ENCODE peak calls at places on chromosomes 5 and 9, in nine cellular contexts. M, F, V, D, A, B, G, L and O are unnamed samples.

GRCh38 chr5:146744358-146744757 is 134.2 kb downstream of the PPP2R2B start:
- DNase-seq in A (no peak), F (no peak), L (no peak), M (no peak), G (no peak), B (no peak), D (peak; percentile 35), V (no peak), O (no peak)

GRCh38 chr9:78023003-78023741 is 8.4 kb downstream of the GNAQ start:
- DNase-seq in G (peak; percentile 83), V (peak; percentile 62), L (peak; percentile 51), A (no peak), F (no peak), M (peak; percentile 33), B (no peak), D (peak; percentile 81), O (no peak)

GRCh38 chr5:81303563-81303962 is 2.2 kb downstream of the ZCCHC9 start:
- DNase-seq in L (no peak), M (no peak), V (no peak), D (peak; percentile 68), B (no peak), G (peak; percentile 74), A (no peak), F (no peak), O (no peak)

GRCh38 chr5:147509710-147510651 is at the start of gene DPYSL3:
- DNase-seq in D (peak; percentile 92), L (peak; percentile 51), G (peak; percentile 85), M (no peak), B (peak; percentile 67), A (peak; percentile 43), F (peak; percentile 57), V (peak; percentile 87), O (peak; percentile 93)

GRCh38 chr5:132075719-132076077 is 2.1 kb downstream of the CSF2 start:
- DNase-seq in F (no peak), A (no peak), V (no peak), L (no peak), B (no peak), G (no peak), M (no peak), D (no peak), O (no peak)

GRCh38 chr5:45694255-45694834 is 1.8 kb downstream of the HCN1 start:
- DNase-seq in L (no peak), M (no peak), F (no peak), B (no peak), G (peak; percentile 15), A (no peak), D (peak; percentile 1), V (peak; percentile 27), O (peak; percentile 50)

GRCh38 chr9:116064970-116065369 is 88.6 kb upstream of the PAPPA start:
- DNase-seq in F (no peak), A (no peak), M (no peak), L (no peak), V (no peak), D (peak; percentile 79), G (no peak), B (no peak), O (no peak)

GRCh38 chr5:39502704-39503103 is 77.9 kb upstream of the DAB2 start:
- DNase-seq in V (no peak), A (no peak), D (no peak), L (no peak), G (no peak), F (no peak), M (no peak), B (no peak), O (no peak)

GRCh38 chr5:55234171-55234700 is 828 bp upstream of the CCNO start:
- DNase-seq in A (no peak), M (peak; percentile 67), F (no peak), D (peak; percentile 32), V (peak; percentile 25), L (peak; percentile 78), G (peak; percentile 40), B (no peak), O (peak; percentile 71)

GRCh38 chr5:134133995-134134541 is 19.6 kb downstream of the TCF7 start:
- DNase-seq in V (no peak), D (no peak), A (peak; percentile 34), F (no peak), L (no peak), B (peak; percentile 35), M (no peak), G (no peak), O (peak; percentile 39)

GRCh38 chr5:179126506-179126991 is 66.4 kb downstream of the ZNF354C start:
- DNase-seq in M (no peak), G (no peak), L (no peak), V (no peak), B (peak; percentile 20), F (no peak), A (no peak), D (no peak), O (peak; percentile 22)

GRCh38 chr5:393846-394275 is 49.1 kb upstream of the EXOC3 start:
- DNase-seq in L (peak; percentile 12), A (no peak), V (peak; percentile 50), B (no peak), D (peak; percentile 66), F (no peak), G (peak; percentile 67), M (no peak), O (peak; percentile 59)

GRCh38 chr9:2819165-2819564 is 24.7 kb downstream of the PUM3 start:
- DNase-seq in F (no peak), M (no peak), A (no peak), B (no peak), L (no peak), G (no peak), D (no peak), V (no peak), O (no peak)

GRCh38 chr9:124860582-124861341 is 995 bp downstream of the RPL35 start:
- DNase-seq in B (no peak), L (no peak), D (no peak), A (no peak), G (no peak), V (no peak), F (no peak), M (peak; percentile 56), O (no peak)

GRCh38 chr5:133867851-133868545 is 100.4 kb downstream of the C5orf15 start:
- DNase-seq in M (no peak), V (no peak), B (no peak), L (no peak), D (no peak), A (no peak), F (no peak), G (no peak), O (no peak)

GRCh38 chr9:136443087-136443486 is 3.4 kb upstream of the INPP5E start:
- DNase-seq in D (no peak), G (no peak), V (no peak), L (no peak), F (no peak), A (no peak), B (no peak), M (no peak), O (no peak)

GRCh38 chr9:136439550-136440408 is at the start of gene INPP5E:
- DNase-seq in B (peak; percentile 80), A (peak; percentile 86), L (peak; percentile 75), G (peak; percentile 70), D (peak; percentile 87), M (peak; percentile 58), V (peak; percentile 87), F (peak; percentile 74), O (peak; percentile 94)

GRCh38 chr9:136441681-136442245 is 2.1 kb upstream of the INPP5E start:
- DNase-seq in L (no peak), D (no peak), M (no peak), F (no peak), G (no peak), A (no peak), B (no peak), V (no peak), O (no peak)

GRCh38 chr9:136442330-136442729 is 2.7 kb upstream of the INPP5E start:
- DNase-seq in B (no peak), A (no peak), G (no peak), V (no peak), F (no peak), D (no peak), L (no peak), M (no peak), O (no peak)

GRCh38 chr9:136441191-136441680 is 1.6 kb upstream of the INPP5E start:
- DNase-seq in F (no peak), L (no peak), D (no peak), V (no peak), B (no peak), M (no peak), G (no peak), A (no peak), O (no peak)
- H3K36me3 ChIP-seq in F (peaks cover 44% of the 10 kb centered on the region), L (peaks cover 17% of the 10 kb centered on the region), D (peaks cover 57% of the 10 kb centered on the region), V (no peaks in the 10 kb centered on the region), B (peaks cover 59% of the 10 kb centered on the region), M (peaks cover 7% of the 10 kb centered on the region), G (peaks cover 63% of the 10 kb centered on the region), A (peaks cover 10% of the 10 kb centered on the region), O (peaks cover 55% of the 10 kb centered on the region)

GRCh38 chr9:35697486-35697885 is 7.8 kb upstream of the TPM2 start:
- DNase-seq in M (no peak), V (no peak), B (no peak), L (no peak), A (no peak), G (no peak), F (no peak), D (no peak), O (no peak)
- H3K36me3 ChIP-seq in M (peaks cover 19% of the 10 kb centered on the region), V (no peaks in the 10 kb centered on the region), B (peaks cover 69% of the 10 kb centered on the region), L (peaks cover 35% of the 10 kb centered on the region), A (peaks cover 55% of the 10 kb centered on the region), G (peaks cover 69% of the 10 kb centered on the region), F (peaks cover 50% of the 10 kb centered on the region), D (peaks cover 69% of the 10 kb centered on the region), O (peaks cover 68% of the 10 kb centered on the region)

GRCh38 chr5:109378095-109378494 is 31.7 kb downstream of the PJA2 start:
- DNase-seq in M (no peak), L (no peak), B (no peak), V (no peak), G (no peak), D (no peak), F (no peak), A (no peak), O (no peak)
- H3K36me3 ChIP-seq in M (peaks cover 5% of the 10 kb centered on the region), L (no peaks in the 10 kb centered on the region), B (peaks cover 63% of the 10 kb centered on the region), V (no peaks in the 10 kb centered on the region), G (peaks cover 83% of the 10 kb centered on the region), D (peaks cover 69% of the 10 kb centered on the region), F (peaks cover 12% of the 10 kb centered on the region), A (peaks cover 19% of the 10 kb centered on the region), O (peaks cover 77% of the 10 kb centered on the region)

GRCh38 chr5:112823656-112824055 is 37.4 kb upstream of the SRP19 start:
- DNase-seq in B (no peak), D (no peak), A (no peak), L (no peak), F (no peak), G (no peak), V (no peak), M (no peak), O (no peak)

GRCh38 chr5:112823181-112823580 is 37.9 kb upstream of the SRP19 start:
- DNase-seq in D (no peak), F (no peak), L (no peak), B (no peak), M (no peak), A (no peak), G (no peak), V (no peak), O (no peak)

GRCh38 chr5:112822456-112822855 is 38.6 kb upstream of the SRP19 start:
- DNase-seq in V (no peak), D (peak; percentile 64), F (no peak), A (no peak), M (no peak), B (no peak), L (no peak), G (no peak), O (no peak)

GRCh38 chr5:112820246-112820645 is 40.8 kb upstream of the SRP19 start:
- DNase-seq in F (no peak), D (no peak), B (no peak), L (no peak), G (no peak), M (no peak), A (no peak), V (no peak), O (no peak)

GRCh38 chr5:112824197-112824596 is 36.9 kb upstream of the SRP19 start:
- DNase-seq in B (no peak), A (no peak), G (no peak), F (no peak), L (no peak), M (no peak), V (no peak), D (no peak), O (no peak)
- H3K36me3 ChIP-seq in B (peaks cover 82% of the 10 kb centered on the region), A (peaks cover 11% of the 10 kb centered on the region), G (peaks cover 89% of the 10 kb centered on the region), F (peaks cover 12% of the 10 kb centered on the region), L (no peaks in the 10 kb centered on the region), M (peaks cover 3% of the 10 kb centered on the region), V (no peaks in the 10 kb centered on the region), D (peaks cover 82% of the 10 kb centered on the region), O (peaks cover 100% of the 10 kb centered on the region)